ENCODE peak calls at places on chromosomes 16 and 17, in six cellular contexts. One of them, this sample, is unnamed.

GRCh38 chr17:53543363-53543927 is 279.3 kb upstream of the KIF2B start:
- DNase-seq in stimulated activated CD4-positive, alpha-beta T cell treated with anti-CD3 and anti-CD28 coated beads, Interleukin-2, amount 100 ng/mL, for 48 hours: no peak
- DNase-seq in A172: no peak
- DNase-seq in ELF-1: no peak
- DNase-seq in fibroblast of the conjunctiva: no peak
- DNase-seq in activated CD4-positive, CD25-positive, alpha-beta regulatory T cell: no peak
- DNase-seq in this sample: no peak

GRCh38 chr16:81384006-81384405 is 60.6 kb upstream of the CMIP start:
- DNase-seq in A172: no peak
- DNase-seq in fibroblast of the conjunctiva: peak
- DNase-seq in activated CD4-positive, CD25-positive, alpha-beta regulatory T cell: no peak
- DNase-seq in ELF-1: no peak
- DNase-seq in stimulated activated CD4-positive, alpha-beta T cell treated with anti-CD3 and anti-CD28 coated beads, Interleukin-2, amount 100 ng/mL, for 48 hours: no peak
- DNase-seq in this sample: no peak

GRCh38 chr17:46772013-46772878 is 46.2 kb downstream of the WNT3 start:
- DNase-seq in stimulated activated CD4-positive, alpha-beta T cell treated with anti-CD3 and anti-CD28 coated beads, Interleukin-2, amount 100 ng/mL, for 48 hours: no peak
- DNase-seq in activated CD4-positive, CD25-positive, alpha-beta regulatory T cell: no peak
- DNase-seq in A172: peak
- DNase-seq in ELF-1: peak
- DNase-seq in fibroblast of the conjunctiva: no peak
- DNase-seq in this sample: no peak

GRCh38 chr16:50462793-50463507 is 85.2 kb upstream of the NKD1 start:
- DNase-seq in activated CD4-positive, CD25-positive, alpha-beta regulatory T cell: no peak
- DNase-seq in stimulated activated CD4-positive, alpha-beta T cell treated with anti-CD3 and anti-CD28 coated beads, Interleukin-2, amount 100 ng/mL, for 48 hours: no peak
- DNase-seq in A172: no peak
- DNase-seq in fibroblast of the conjunctiva: no peak
- DNase-seq in ELF-1: peak
- DNase-seq in this sample: no peak

GRCh38 chr17:48155889-48156670 is 48.5 kb downstream of the SNX11 start:
- DNase-seq in stimulated activated CD4-positive, alpha-beta T cell treated with anti-CD3 and anti-CD28 coated beads, Interleukin-2, amount 100 ng/mL, for 48 hours: no peak
- DNase-seq in ELF-1: peak
- DNase-seq in fibroblast of the conjunctiva: no peak
- DNase-seq in A172: no peak
- DNase-seq in activated CD4-positive, CD25-positive, alpha-beta regulatory T cell: no peak
- DNase-seq in this sample: no peak

GRCh38 chr17:80008383-80008840 is 27.3 kb downstream of the TBC1D16 start:
- DNase-seq in fibroblast of the conjunctiva: no peak
- DNase-seq in ELF-1: peak
- DNase-seq in stimulated activated CD4-positive, alpha-beta T cell treated with anti-CD3 and anti-CD28 coated beads, Interleukin-2, amount 100 ng/mL, for 48 hours: peak
- DNase-seq in activated CD4-positive, CD25-positive, alpha-beta regulatory T cell: peak
- DNase-seq in A172: peak
- DNase-seq in this sample: no peak

GRCh38 chr16:56222482-56222997 is 31.3 kb downstream of the GNAO1 start:
- DNase-seq in A172: no peak
- DNase-seq in fibroblast of the conjunctiva: no peak
- DNase-seq in stimulated activated CD4-positive, alpha-beta T cell treated with anti-CD3 and anti-CD28 coated beads, Interleukin-2, amount 100 ng/mL, for 48 hours: no peak
- DNase-seq in activated CD4-positive, CD25-positive, alpha-beta regulatory T cell: no peak
- DNase-seq in ELF-1: peak
- DNase-seq in this sample: no peak

GRCh38 chr17:57954421-57955182 is 610 bp downstream of the CUEDC1 start:
- DNase-seq in activated CD4-positive, CD25-positive, alpha-beta regulatory T cell: no peak
- DNase-seq in ELF-1: peak
- DNase-seq in stimulated activated CD4-positive, alpha-beta T cell treated with anti-CD3 and anti-CD28 coated beads, Interleukin-2, amount 100 ng/mL, for 48 hours: no peak
- DNase-seq in A172: peak
- DNase-seq in fibroblast of the conjunctiva: no peak
- DNase-seq in this sample: no peak

GRCh38 chr17:46003907-46004748 is 5.1 kb downstream of the STH start:
- DNase-seq in A172: no peak
- DNase-seq in activated CD4-positive, CD25-positive, alpha-beta regulatory T cell: no peak
- DNase-seq in stimulated activated CD4-positive, alpha-beta T cell treated with anti-CD3 and anti-CD28 coated beads, Interleukin-2, amount 100 ng/mL, for 48 hours: no peak
- DNase-seq in ELF-1: no peak
- DNase-seq in fibroblast of the conjunctiva: no peak
- DNase-seq in this sample: no peak

GRCh38 chr17:8692916-8693315 is 51.7 kb downstream of the CCDC42 start:
- DNase-seq in fibroblast of the conjunctiva: no peak
- DNase-seq in stimulated activated CD4-positive, alpha-beta T cell treated with anti-CD3 and anti-CD28 coated beads, Interleukin-2, amount 100 ng/mL, for 48 hours: no peak
- DNase-seq in ELF-1: no peak
- DNase-seq in A172: no peak
- DNase-seq in activated CD4-positive, CD25-positive, alpha-beta regulatory T cell: no peak
- DNase-seq in this sample: no peak

GRCh38 chr16:50802958-50803357 is 61.1 kb downstream of the CYLD start:
- DNase-seq in fibroblast of the conjunctiva: no peak
- DNase-seq in activated CD4-positive, CD25-positive, alpha-beta regulatory T cell: no peak
- DNase-seq in stimulated activated CD4-positive, alpha-beta T cell treated with anti-CD3 and anti-CD28 coated beads, Interleukin-2, amount 100 ng/mL, for 48 hours: no peak
- DNase-seq in ELF-1: no peak
- DNase-seq in A172: no peak
- DNase-seq in this sample: no peak

GRCh38 chr17:64103751-64104364 is 26.1 kb downstream of the ERN1 start:
- DNase-seq in activated CD4-positive, CD25-positive, alpha-beta regulatory T cell: no peak
- DNase-seq in fibroblast of the conjunctiva: no peak
- DNase-seq in A172: peak
- DNase-seq in stimulated activated CD4-positive, alpha-beta T cell treated with anti-CD3 and anti-CD28 coated beads, Interleukin-2, amount 100 ng/mL, for 48 hours: no peak
- DNase-seq in ELF-1: no peak
- DNase-seq in this sample: no peak

GRCh38 chr16:50909831-50910697 is 168.2 kb downstream of the CYLD start:
- DNase-seq in ELF-1: no peak
- DNase-seq in activated CD4-positive, CD25-positive, alpha-beta regulatory T cell: no peak
- DNase-seq in A172: no peak
- DNase-seq in stimulated activated CD4-positive, alpha-beta T cell treated with anti-CD3 and anti-CD28 coated beads, Interleukin-2, amount 100 ng/mL, for 48 hours: no peak
- DNase-seq in fibroblast of the conjunctiva: no peak
- DNase-seq in this sample: no peak

GRCh38 chr17:62565817-62566216 is 61.7 kb upstream of the MRC2 start:
- DNase-seq in ELF-1: no peak
- DNase-seq in fibroblast of the conjunctiva: no peak
- DNase-seq in stimulated activated CD4-positive, alpha-beta T cell treated with anti-CD3 and anti-CD28 coated beads, Interleukin-2, amount 100 ng/mL, for 48 hours: no peak
- DNase-seq in A172: peak
- DNase-seq in activated CD4-positive, CD25-positive, alpha-beta regulatory T cell: no peak
- DNase-seq in this sample: peak

GRCh38 chr17:38740806-38741205 is 7.3 kb downstream of the PCGF2 start:
- DNase-seq in stimulated activated CD4-positive, alpha-beta T cell treated with anti-CD3 and anti-CD28 coated beads, Interleukin-2, amount 100 ng/mL, for 48 hours: no peak
- DNase-seq in A172: no peak
- DNase-seq in ELF-1: no peak
- DNase-seq in fibroblast of the conjunctiva: no peak
- DNase-seq in activated CD4-positive, CD25-positive, alpha-beta regulatory T cell: no peak
- DNase-seq in this sample: no peak

GRCh38 chr17:10646393-10646990 is 10.6 kb downstream of the MYH3 start:
- DNase-seq in stimulated activated CD4-positive, alpha-beta T cell treated with anti-CD3 and anti-CD28 coated beads, Interleukin-2, amount 100 ng/mL, for 48 hours: peak
- DNase-seq in activated CD4-positive, CD25-positive, alpha-beta regulatory T cell: peak
- DNase-seq in A172: peak
- DNase-seq in ELF-1: peak
- DNase-seq in fibroblast of the conjunctiva: peak
- DNase-seq in this sample: peak

GRCh38 chr17:66967867-66968543 is 3.5 kb downstream of the CACNG4 start:
- DNase-seq in ELF-1: no peak
- DNase-seq in stimulated activated CD4-positive, alpha-beta T cell treated with anti-CD3 and anti-CD28 coated beads, Interleukin-2, amount 100 ng/mL, for 48 hours: no peak
- DNase-seq in fibroblast of the conjunctiva: no peak
- DNase-seq in activated CD4-positive, CD25-positive, alpha-beta regulatory T cell: no peak
- DNase-seq in A172: no peak
- DNase-seq in this sample: no peak

GRCh38 chr16:84085774-84086173 is 31.0 kb downstream of the MBTPS1 start:
- DNase-seq in stimulated activated CD4-positive, alpha-beta T cell treated with anti-CD3 and anti-CD28 coated beads, Interleukin-2, amount 100 ng/mL, for 48 hours: no peak
- DNase-seq in ELF-1: no peak
- DNase-seq in fibroblast of the conjunctiva: no peak
- DNase-seq in activated CD4-positive, CD25-positive, alpha-beta regulatory T cell: no peak
- DNase-seq in A172: no peak
- DNase-seq in this sample: no peak

GRCh38 chr16:51243836-51244483 is 92.9 kb upstream of the SALL1 start:
- DNase-seq in A172: peak
- DNase-seq in fibroblast of the conjunctiva: peak
- DNase-seq in activated CD4-positive, CD25-positive, alpha-beta regulatory T cell: no peak
- DNase-seq in ELF-1: no peak
- DNase-seq in stimulated activated CD4-positive, alpha-beta T cell treated with anti-CD3 and anti-CD28 coated beads, Interleukin-2, amount 100 ng/mL, for 48 hours: no peak
- DNase-seq in this sample: no peak

GRCh38 chr17:79800325-79801155 is 3.7 kb upstream of the CBX8 start:
- DNase-seq in fibroblast of the conjunctiva: no peak
- DNase-seq in ELF-1: peak
- DNase-seq in stimulated activated CD4-positive, alpha-beta T cell treated with anti-CD3 and anti-CD28 coated beads, Interleukin-2, amount 100 ng/mL, for 48 hours: no peak
- DNase-seq in activated CD4-positive, CD25-positive, alpha-beta regulatory T cell: no peak
- DNase-seq in A172: peak
- DNase-seq in this sample: no peak

GRCh38 chr16:12661656-12662172 is 142.0 kb downstream of the CPPED1 start:
- DNase-seq in fibroblast of the conjunctiva: no peak
- DNase-seq in A172: peak
- DNase-seq in activated CD4-positive, CD25-positive, alpha-beta regulatory T cell: no peak
- DNase-seq in ELF-1: peak
- DNase-seq in stimulated activated CD4-positive, alpha-beta T cell treated with anti-CD3 and anti-CD28 coated beads, Interleukin-2, amount 100 ng/mL, for 48 hours: peak
- DNase-seq in this sample: no peak

GRCh38 chr16:3674513-3675295 is 20.2 kb downstream of the DNASE1 start:
- DNase-seq in activated CD4-positive, CD25-positive, alpha-beta regulatory T cell: no peak
- DNase-seq in fibroblast of the conjunctiva: no peak
- DNase-seq in A172: no peak
- DNase-seq in ELF-1: peak
- DNase-seq in stimulated activated CD4-positive, alpha-beta T cell treated with anti-CD3 and anti-CD28 coated beads, Interleukin-2, amount 100 ng/mL, for 48 hours: no peak
- DNase-seq in this sample: no peak

GRCh38 chr16:81431554-81432353 is 12.9 kb upstream of the CMIP start:
- DNase-seq in ELF-1: peak
- DNase-seq in A172: peak
- DNase-seq in stimulated activated CD4-positive, alpha-beta T cell treated with anti-CD3 and anti-CD28 coated beads, Interleukin-2, amount 100 ng/mL, for 48 hours: no peak
- DNase-seq in fibroblast of the conjunctiva: peak
- DNase-seq in activated CD4-positive, CD25-positive, alpha-beta regulatory T cell: no peak
- DNase-seq in this sample: peak

GRCh38 chr17:3647769-3648540 is 11.4 kb downstream of the CTNS start:
- DNase-seq in ELF-1: peak
- DNase-seq in A172: peak
- DNase-seq in fibroblast of the conjunctiva: peak
- DNase-seq in stimulated activated CD4-positive, alpha-beta T cell treated with anti-CD3 and anti-CD28 coated beads, Interleukin-2, amount 100 ng/mL, for 48 hours: peak
- DNase-seq in activated CD4-positive, CD25-positive, alpha-beta regulatory T cell: no peak
- DNase-seq in this sample: no peak

GRCh38 chr16:31764103-31764502 is 109.5 kb upstream of the ZNF267 start:
- DNase-seq in ELF-1: no peak
- DNase-seq in fibroblast of the conjunctiva: no peak
- DNase-seq in activated CD4-positive, CD25-positive, alpha-beta regulatory T cell: no peak
- DNase-seq in stimulated activated CD4-positive, alpha-beta T cell treated with anti-CD3 and anti-CD28 coated beads, Interleukin-2, amount 100 ng/mL, for 48 hours: no peak
- DNase-seq in A172: no peak
- DNase-seq in this sample: no peak

GRCh38 chr17:29039764-29040598 is 3.0 kb upstream of the PIPOX start:
- DNase-seq in activated CD4-positive, CD25-positive, alpha-beta regulatory T cell: no peak
- DNase-seq in stimulated activated CD4-positive, alpha-beta T cell treated with anti-CD3 and anti-CD28 coated beads, Interleukin-2, amount 100 ng/mL, for 48 hours: no peak
- DNase-seq in A172: peak
- DNase-seq in fibroblast of the conjunctiva: peak
- DNase-seq in ELF-1: peak
- DNase-seq in this sample: peak

GRCh38 chr17:45410144-45411091 is 22.3 kb downstream of the ARHGAP27 start:
- DNase-seq in activated CD4-positive, CD25-positive, alpha-beta regulatory T cell: peak
- DNase-seq in fibroblast of the conjunctiva: no peak
- DNase-seq in ELF-1: no peak
- DNase-seq in A172: no peak
- DNase-seq in stimulated activated CD4-positive, alpha-beta T cell treated with anti-CD3 and anti-CD28 coated beads, Interleukin-2, amount 100 ng/mL, for 48 hours: peak
- DNase-seq in this sample: no peak

GRCh38 chr17:77606865-77607210 is 351.7 kb upstream of the TNRC6C start:
- DNase-seq in stimulated activated CD4-positive, alpha-beta T cell treated with anti-CD3 and anti-CD28 coated beads, Interleukin-2, amount 100 ng/mL, for 48 hours: no peak
- DNase-seq in A172: no peak
- DNase-seq in ELF-1: no peak
- DNase-seq in fibroblast of the conjunctiva: no peak
- DNase-seq in activated CD4-positive, CD25-positive, alpha-beta regulatory T cell: no peak
- DNase-seq in this sample: no peak

GRCh38 chr16:46973457-46974324 is at the start of gene DNAJA2:
- DNase-seq in ELF-1: peak
- DNase-seq in A172: peak
- DNase-seq in fibroblast of the conjunctiva: peak
- DNase-seq in stimulated activated CD4-positive, alpha-beta T cell treated with anti-CD3 and anti-CD28 coated beads, Interleukin-2, amount 100 ng/mL, for 48 hours: peak
- DNase-seq in activated CD4-positive, CD25-positive, alpha-beta regulatory T cell: peak
- DNase-seq in this sample: peak

GRCh38 chr17:68697850-68698313 is 96.7 kb upstream of the FAM20A start:
- DNase-seq in activated CD4-positive, CD25-positive, alpha-beta regulatory T cell: no peak
- DNase-seq in stimulated activated CD4-positive, alpha-beta T cell treated with anti-CD3 and anti-CD28 coated beads, Interleukin-2, amount 100 ng/mL, for 48 hours: no peak
- DNase-seq in fibroblast of the conjunctiva: peak
- DNase-seq in A172: no peak
- DNase-seq in ELF-1: no peak
- DNase-seq in this sample: no peak

GRCh38 chr17:32341141-32341856 is 674 bp downstream of the C17orf75 start:
- DNase-seq in ELF-1: no peak
- DNase-seq in fibroblast of the conjunctiva: no peak
- DNase-seq in A172: peak
- DNase-seq in activated CD4-positive, CD25-positive, alpha-beta regulatory T cell: peak
- DNase-seq in stimulated activated CD4-positive, alpha-beta T cell treated with anti-CD3 and anti-CD28 coated beads, Interleukin-2, amount 100 ng/mL, for 48 hours: peak
- DNase-seq in this sample: no peak

GRCh38 chr17:78892520-78892919 is 10.5 kb downstream of the CEP295NL start:
- DNase-seq in stimulated activated CD4-positive, alpha-beta T cell treated with anti-CD3 and anti-CD28 coated beads, Interleukin-2, amount 100 ng/mL, for 48 hours: no peak
- DNase-seq in A172: no peak
- DNase-seq in fibroblast of the conjunctiva: no peak
- DNase-seq in activated CD4-positive, CD25-positive, alpha-beta regulatory T cell: no peak
- DNase-seq in ELF-1: no peak
- DNase-seq in this sample: no peak

GRCh38 chr16:85751665-85752501 is 987 bp upstream of the C16orf74 start:
- DNase-seq in fibroblast of the conjunctiva: no peak
- DNase-seq in activated CD4-positive, CD25-positive, alpha-beta regulatory T cell: no peak
- DNase-seq in ELF-1: no peak
- DNase-seq in stimulated activated CD4-positive, alpha-beta T cell treated with anti-CD3 and anti-CD28 coated beads, Interleukin-2, amount 100 ng/mL, for 48 hours: no peak
- DNase-seq in A172: peak
- DNase-seq in this sample: no peak